ENCODE peak calls at places on chromosomes 13 and 19, in six cellular contexts. One of them, this sample, is unnamed.

GRCh38 chr19:43779820-43780219 is 953 bp downstream of the KCNN4 start:
- DNase-seq in endothelial cell of umbilical vein: no peak
- DNase-seq in CD4-positive, CD25-positive, alpha-beta regulatory T cell: no peak
- DNase-seq in nephron progenitor cell: no peak
- DNase-seq in HFF-Myc: no peak
- DNase-seq in AG08395: no peak
- DNase-seq in this sample: no peak

GRCh38 chr19:29596885-29597525 is 9.1 kb upstream of the POP4 start:
- DNase-seq in HFF-Myc: no peak
- DNase-seq in nephron progenitor cell: peak
- DNase-seq in endothelial cell of umbilical vein: no peak
- DNase-seq in AG08395: peak
- DNase-seq in CD4-positive, CD25-positive, alpha-beta regulatory T cell: no peak
- DNase-seq in this sample: no peak

GRCh38 chr19:49200238-49200862 is 42.8 kb downstream of the TRPM4 start:
- DNase-seq in endothelial cell of umbilical vein: no peak
- DNase-seq in CD4-positive, CD25-positive, alpha-beta regulatory T cell: no peak
- DNase-seq in HFF-Myc: no peak
- DNase-seq in nephron progenitor cell: peak
- DNase-seq in AG08395: peak
- DNase-seq in this sample: no peak

GRCh38 chr19:47582320-47582909 is 9.5 kb upstream of the ZNF541 start:
- DNase-seq in nephron progenitor cell: no peak
- DNase-seq in HFF-Myc: no peak
- DNase-seq in AG08395: peak
- DNase-seq in CD4-positive, CD25-positive, alpha-beta regulatory T cell: no peak
- DNase-seq in endothelial cell of umbilical vein: no peak
- DNase-seq in this sample: no peak

GRCh38 chr19:53907193-53907581 is 1.9 kb upstream of the CACNG7 start:
- DNase-seq in AG08395: no peak
- DNase-seq in endothelial cell of umbilical vein: no peak
- DNase-seq in HFF-Myc: no peak
- DNase-seq in nephron progenitor cell: no peak
- DNase-seq in CD4-positive, CD25-positive, alpha-beta regulatory T cell: no peak
- DNase-seq in this sample: no peak

GRCh38 chr19:23415561-23416191 is 20.4 kb upstream of the ZNF91 start:
- DNase-seq in endothelial cell of umbilical vein: no peak
- DNase-seq in nephron progenitor cell: peak
- DNase-seq in AG08395: peak
- DNase-seq in CD4-positive, CD25-positive, alpha-beta regulatory T cell: no peak
- DNase-seq in HFF-Myc: no peak
- DNase-seq in this sample: no peak

GRCh38 chr13:109140054-109140776 is 510.8 kb downstream of the MYO16 start:
- DNase-seq in CD4-positive, CD25-positive, alpha-beta regulatory T cell: no peak
- DNase-seq in HFF-Myc: no peak
- DNase-seq in nephron progenitor cell: no peak
- DNase-seq in AG08395: no peak
- DNase-seq in endothelial cell of umbilical vein: no peak
- DNase-seq in this sample: no peak

GRCh38 chr19:3110126-3110825 is 16.1 kb downstream of the GNA11 start:
- DNase-seq in CD4-positive, CD25-positive, alpha-beta regulatory T cell: no peak
- DNase-seq in nephron progenitor cell: no peak
- DNase-seq in AG08395: no peak
- DNase-seq in HFF-Myc: no peak
- DNase-seq in endothelial cell of umbilical vein: no peak
- DNase-seq in this sample: no peak

GRCh38 chr13:26378116-26378515 is 124.2 kb downstream of the CDK8 start:
- DNase-seq in nephron progenitor cell: no peak
- DNase-seq in AG08395: no peak
- DNase-seq in CD4-positive, CD25-positive, alpha-beta regulatory T cell: no peak
- DNase-seq in endothelial cell of umbilical vein: no peak
- DNase-seq in HFF-Myc: no peak
- DNase-seq in this sample: no peak

GRCh38 chr13:27383104-27383921 is 41.1 kb upstream of the GTF3A start:
- DNase-seq in nephron progenitor cell: no peak
- DNase-seq in CD4-positive, CD25-positive, alpha-beta regulatory T cell: no peak
- DNase-seq in HFF-Myc: no peak
- DNase-seq in AG08395: no peak
- DNase-seq in endothelial cell of umbilical vein: no peak
- DNase-seq in this sample: no peak

GRCh38 chr19:48308695-48309586 is 16.4 kb upstream of the EMP3 start:
- DNase-seq in endothelial cell of umbilical vein: peak
- DNase-seq in HFF-Myc: no peak
- DNase-seq in nephron progenitor cell: no peak
- DNase-seq in AG08395: no peak
- DNase-seq in CD4-positive, CD25-positive, alpha-beta regulatory T cell: no peak
- DNase-seq in this sample: no peak

GRCh38 chr13:40115456-40115855 is 460.0 kb downstream of the COG6 start:
- DNase-seq in HFF-Myc: no peak
- DNase-seq in nephron progenitor cell: no peak
- DNase-seq in CD4-positive, CD25-positive, alpha-beta regulatory T cell: no peak
- DNase-seq in endothelial cell of umbilical vein: peak
- DNase-seq in AG08395: no peak
- DNase-seq in this sample: no peak